ENCODE peak calls at places on chromosomes 7 and 10, in five cellular contexts. One of them, this sample, is unnamed. For H3K9me3, the result is how much of the 10 kb centered on the place peaks cover.

GRCh38 chr7:155604504-155604997 is 39.9 kb upstream of the RBM33 start:
- DNase-seq in heart left ventricle: no peak
- DNase-seq in GM23248: no peak
- DNase-seq in tibial artery: no peak
- DNase-seq in CD8-positive, alpha-beta T cell: no peak
- DNase-seq in this sample: no peak

GRCh38 chr10:58318346-58318745 is 16.5 kb upstream of the UBE2D1 start:
- DNase-seq in GM23248: peak
- DNase-seq in CD8-positive, alpha-beta T cell: no peak
- DNase-seq in tibial artery: no peak
- DNase-seq in heart left ventricle: no peak
- DNase-seq in this sample: no peak

GRCh38 chr7:96591900-96592676 is 117.6 kb downstream of the SEM1 start:
- DNase-seq in GM23248: peak
- DNase-seq in CD8-positive, alpha-beta T cell: no peak
- DNase-seq in tibial artery: no peak
- DNase-seq in heart left ventricle: no peak
- DNase-seq in this sample: no peak

GRCh38 chr7:125670926-125671572 is 741.4 kb upstream of the POT1 start:
- DNase-seq in CD8-positive, alpha-beta T cell: no peak
- DNase-seq in tibial artery: no peak
- DNase-seq in heart left ventricle: no peak
- DNase-seq in GM23248: peak
- DNase-seq in this sample: no peak

GRCh38 chr10:71134732-71135211 is 77.6 kb upstream of the UNC5B start:
- DNase-seq in tibial artery: peak
- DNase-seq in heart left ventricle: no peak
- DNase-seq in CD8-positive, alpha-beta T cell: no peak
- DNase-seq in GM23248: no peak
- DNase-seq in this sample: no peak

GRCh38 chr10:60140681-60141632 is 234.6 kb upstream of the CCDC6 start:
- DNase-seq in GM23248: no peak
- DNase-seq in heart left ventricle: no peak
- DNase-seq in CD8-positive, alpha-beta T cell: no peak
- DNase-seq in tibial artery: no peak
- DNase-seq in this sample: no peak

GRCh38 chr7:76155938-76156337 is 45.8 kb upstream of the SRRM3 start:
- DNase-seq in CD8-positive, alpha-beta T cell: no peak
- DNase-seq in heart left ventricle: peak
- DNase-seq in GM23248: peak
- DNase-seq in tibial artery: no peak
- DNase-seq in this sample: no peak

GRCh38 chr7:151485006-151485732 is 34.5 kb downstream of the RHEB start:
- DNase-seq in GM23248: peak
- DNase-seq in tibial artery: no peak
- DNase-seq in CD8-positive, alpha-beta T cell: no peak
- DNase-seq in heart left ventricle: no peak
- DNase-seq in this sample: no peak

GRCh38 chr7:100879685-100880261 is 4.9 kb downstream of the SRRT start:
- DNase-seq in CD8-positive, alpha-beta T cell: no peak
- DNase-seq in heart left ventricle: no peak
- DNase-seq in GM23248: no peak
- DNase-seq in tibial artery: no peak
- DNase-seq in this sample: no peak

GRCh38 chr7:19558527-19558926 is 150.3 kb downstream of the POLR1F start:
- DNase-seq in heart left ventricle: no peak
- DNase-seq in tibial artery: no peak
- DNase-seq in CD8-positive, alpha-beta T cell: no peak
- DNase-seq in GM23248: peak
- DNase-seq in this sample: no peak

GRCh38 chr10:113735913-113736312 is 15.6 kb upstream of the PLEKHS1 start:
- DNase-seq in tibial artery: no peak
- DNase-seq in CD8-positive, alpha-beta T cell: no peak
- DNase-seq in GM23248: peak
- DNase-seq in heart left ventricle: no peak
- DNase-seq in this sample: no peak

GRCh38 chr10:98425511-98426352 is 10.8 kb upstream of the PYROXD2 start:
- DNase-seq in CD8-positive, alpha-beta T cell: no peak
- DNase-seq in GM23248: peak
- DNase-seq in tibial artery: peak
- DNase-seq in heart left ventricle: no peak
- DNase-seq in this sample: no peak

GRCh38 chr7:98265841-98266271 is 13.8 kb upstream of the TECPR1 start:
- DNase-seq in tibial artery: no peak
- DNase-seq in heart left ventricle: no peak
- DNase-seq in GM23248: peak
- DNase-seq in CD8-positive, alpha-beta T cell: no peak
- DNase-seq in this sample: no peak

GRCh38 chr7:117085275-117085674 is 132.0 kb downstream of the ST7 start:
- DNase-seq in CD8-positive, alpha-beta T cell: no peak
- DNase-seq in tibial artery: no peak
- DNase-seq in GM23248: peak
- DNase-seq in heart left ventricle: no peak
- DNase-seq in this sample: no peak

GRCh38 chr10:7195118-7195517 is 215.7 kb downstream of the SFMBT2 start:
- DNase-seq in CD8-positive, alpha-beta T cell: no peak
- DNase-seq in heart left ventricle: no peak
- DNase-seq in GM23248: no peak
- DNase-seq in tibial artery: no peak
- DNase-seq in this sample: no peak

GRCh38 chr7:118731854-118732253 is 507.4 kb downstream of the ANKRD7 start:
- DNase-seq in tibial artery: no peak
- DNase-seq in GM23248: no peak
- DNase-seq in heart left ventricle: no peak
- DNase-seq in CD8-positive, alpha-beta T cell: no peak
- DNase-seq in this sample: no peak

GRCh38 chr7:96414931-96415292 is 93.0 kb upstream of the SLC25A13 start:
- DNase-seq in heart left ventricle: no peak
- DNase-seq in CD8-positive, alpha-beta T cell: no peak
- DNase-seq in tibial artery: no peak
- DNase-seq in GM23248: peak
- DNase-seq in this sample: peak

GRCh38 chr10:58513189-58514101 is 773 bp downstream of the BICC1 start:
- DNase-seq in heart left ventricle: peak
- DNase-seq in GM23248: peak
- DNase-seq in tibial artery: peak
- DNase-seq in CD8-positive, alpha-beta T cell: no peak
- DNase-seq in this sample: no peak

GRCh38 chr7:57415326-57415725 is 34.7 kb upstream of the ZNF716 start:
- DNase-seq in CD8-positive, alpha-beta T cell: no peak
- DNase-seq in GM23248: no peak
- DNase-seq in heart left ventricle: no peak
- DNase-seq in tibial artery: no peak
- DNase-seq in this sample: no peak

GRCh38 chr7:57414852-57415251 is 35.1 kb upstream of the ZNF716 start:
- DNase-seq in CD8-positive, alpha-beta T cell: no peak
- DNase-seq in tibial artery: no peak
- DNase-seq in GM23248: no peak
- DNase-seq in heart left ventricle: no peak
- DNase-seq in this sample: no peak

GRCh38 chr7:57414415-57414814 is 35.6 kb upstream of the ZNF716 start:
- DNase-seq in heart left ventricle: no peak
- DNase-seq in GM23248: no peak
- DNase-seq in tibial artery: no peak
- DNase-seq in CD8-positive, alpha-beta T cell: no peak
- DNase-seq in this sample: no peak

GRCh38 chr7:57416601-57417358 is 33.2 kb upstream of the ZNF716 start:
- DNase-seq in heart left ventricle: no peak
- DNase-seq in CD8-positive, alpha-beta T cell: no peak
- DNase-seq in tibial artery: no peak
- DNase-seq in GM23248: no peak
- DNase-seq in this sample: no peak

GRCh38 chr7:57415730-57416129 is 34.2 kb upstream of the ZNF716 start:
- DNase-seq in GM23248: no peak
- DNase-seq in CD8-positive, alpha-beta T cell: no peak
- DNase-seq in tibial artery: no peak
- DNase-seq in heart left ventricle: no peak
- DNase-seq in this sample: no peak
- H3K9me3 ChIP-seq in GM23248: under half
- H3K9me3 ChIP-seq in CD8-positive, alpha-beta T cell: under half
- H3K9me3 ChIP-seq in tibial artery: under half
- H3K9me3 ChIP-seq in heart left ventricle: under half
- H3K9me3 ChIP-seq in this sample: under half

GRCh38 chr10:112232670-112233069 is 49.1 kb upstream of the GPAM start:
- DNase-seq in tibial artery: no peak
- DNase-seq in heart left ventricle: no peak
- DNase-seq in GM23248: no peak
- DNase-seq in CD8-positive, alpha-beta T cell: no peak
- DNase-seq in this sample: no peak

GRCh38 chr10:112239347-112239746 is 43.9 kb upstream of the TECTB start:
- DNase-seq in tibial artery: no peak
- DNase-seq in GM23248: no peak
- DNase-seq in heart left ventricle: no peak
- DNase-seq in CD8-positive, alpha-beta T cell: no peak
- DNase-seq in this sample: no peak

GRCh38 chr10:112236486-112236885 is 46.7 kb upstream of the TECTB start:
- DNase-seq in tibial artery: no peak
- DNase-seq in heart left ventricle: no peak
- DNase-seq in CD8-positive, alpha-beta T cell: no peak
- DNase-seq in GM23248: no peak
- DNase-seq in this sample: no peak

GRCh38 chr10:112235141-112235540 is 48.1 kb upstream of the TECTB start:
- DNase-seq in CD8-positive, alpha-beta T cell: no peak
- DNase-seq in tibial artery: no peak
- DNase-seq in GM23248: no peak
- DNase-seq in heart left ventricle: no peak
- DNase-seq in this sample: no peak

DNA sequence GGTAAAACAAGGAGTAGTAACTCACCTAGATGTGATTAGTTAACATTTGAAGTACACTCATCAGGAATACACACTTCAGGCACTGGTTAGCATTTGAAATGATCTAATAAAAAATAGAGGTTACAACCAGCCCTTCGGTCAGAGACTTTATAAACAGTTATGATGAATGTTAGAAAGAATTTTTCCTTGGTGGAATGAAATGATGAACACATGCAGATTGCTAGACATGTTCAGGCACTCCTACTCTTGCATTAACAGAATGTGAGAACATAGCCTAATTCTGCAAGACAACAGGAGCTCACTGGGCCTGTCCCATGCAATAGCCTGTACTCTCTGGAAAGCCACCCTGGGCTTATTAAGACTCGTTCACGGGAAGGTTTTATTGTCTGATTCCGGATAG is 47.3 kb upstream of the TECTB start:
- DNase-seq in CD8-positive, alpha-beta T cell: no peak
- DNase-seq in tibial artery: no peak
- DNase-seq in heart left ventricle: no peak
- DNase-seq in GM23248: no peak
- DNase-seq in this sample: no peak
- H3K9me3 ChIP-seq in CD8-positive, alpha-beta T cell: under half
- H3K9me3 ChIP-seq in tibial artery: under half
- H3K9me3 ChIP-seq in heart left ventricle: under half
- H3K9me3 ChIP-seq in GM23248: under half
- H3K9me3 ChIP-seq in this sample: under half

DNA sequence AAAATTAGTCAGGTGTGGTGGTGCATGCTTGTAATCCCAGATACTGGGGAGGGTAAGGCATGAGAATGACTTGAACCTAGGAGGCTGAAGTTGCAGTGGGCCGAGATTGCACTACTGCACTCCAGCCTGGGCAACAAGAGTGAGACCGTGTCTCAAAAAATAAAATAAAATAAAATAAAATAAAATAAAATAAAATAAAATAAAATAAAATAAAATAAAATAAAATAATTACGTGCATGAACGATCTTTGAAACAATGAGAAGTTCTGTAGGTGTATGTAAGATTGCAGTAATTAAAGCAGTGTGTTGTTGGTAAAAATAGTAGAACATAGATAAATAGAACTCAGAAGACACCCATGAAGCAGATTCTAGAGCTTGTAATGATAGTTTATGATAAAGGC is 348.5 kb downstream of the ANKRD30A start:
- DNase-seq in GM23248: no peak
- DNase-seq in heart left ventricle: no peak
- DNase-seq in CD8-positive, alpha-beta T cell: no peak
- DNase-seq in tibial artery: no peak
- DNase-seq in this sample: no peak
- H3K9me3 ChIP-seq in GM23248: under half
- H3K9me3 ChIP-seq in heart left ventricle: under half
- H3K9me3 ChIP-seq in CD8-positive, alpha-beta T cell: under half
- H3K9me3 ChIP-seq in tibial artery: under half
- H3K9me3 ChIP-seq in this sample: under half

GRCh38 chr7:63039882-63040281 is 958.8 kb upstream of the ZNF722 start:
- DNase-seq in tibial artery: no peak
- DNase-seq in GM23248: no peak
- DNase-seq in heart left ventricle: no peak
- DNase-seq in CD8-positive, alpha-beta T cell: no peak
- DNase-seq in this sample: no peak
- H3K9me3 ChIP-seq in tibial artery: under half
- H3K9me3 ChIP-seq in GM23248: under half
- H3K9me3 ChIP-seq in heart left ventricle: under half
- H3K9me3 ChIP-seq in CD8-positive, alpha-beta T cell: under half
- H3K9me3 ChIP-seq in this sample: under half

GRCh38 chr7:43711503-43711902 is 17.8 kb downstream of the COA1 start:
- DNase-seq in GM23248: no peak
- DNase-seq in CD8-positive, alpha-beta T cell: no peak
- DNase-seq in tibial artery: no peak
- DNase-seq in heart left ventricle: no peak
- DNase-seq in this sample: no peak
- H3K9me3 ChIP-seq in GM23248: under half
- H3K9me3 ChIP-seq in CD8-positive, alpha-beta T cell: under half
- H3K9me3 ChIP-seq in tibial artery: under half
- H3K9me3 ChIP-seq in heart left ventricle: under half
- H3K9me3 ChIP-seq in this sample: under half

DNA sequence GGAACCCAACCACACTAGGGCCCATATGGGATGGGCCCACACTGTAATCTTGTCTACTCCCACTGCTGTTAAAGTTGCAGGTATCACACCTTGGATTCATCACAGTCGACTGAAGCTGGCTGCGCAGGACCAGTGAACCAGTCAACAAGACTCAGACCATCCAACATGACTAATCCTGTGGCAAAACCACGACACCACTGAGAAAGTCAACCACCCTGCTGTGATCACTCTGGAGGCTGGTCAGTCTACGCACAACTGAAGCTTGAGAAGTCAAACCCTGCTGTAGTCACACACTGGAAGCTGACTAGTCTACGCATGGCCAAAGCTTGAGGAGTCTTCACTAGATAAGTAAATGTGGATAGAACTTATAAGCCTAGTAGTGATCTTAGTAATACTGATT is 9.6 kb upstream of the CYREN start:
- DNase-seq in GM23248: no peak
- DNase-seq in CD8-positive, alpha-beta T cell: no peak
- DNase-seq in tibial artery: peak
- DNase-seq in heart left ventricle: no peak
- DNase-seq in this sample: no peak
- H3K9me3 ChIP-seq in GM23248: under half
- H3K9me3 ChIP-seq in CD8-positive, alpha-beta T cell: under half
- H3K9me3 ChIP-seq in tibial artery: under half
- H3K9me3 ChIP-seq in heart left ventricle: under half
- H3K9me3 ChIP-seq in this sample: under half

DNA sequence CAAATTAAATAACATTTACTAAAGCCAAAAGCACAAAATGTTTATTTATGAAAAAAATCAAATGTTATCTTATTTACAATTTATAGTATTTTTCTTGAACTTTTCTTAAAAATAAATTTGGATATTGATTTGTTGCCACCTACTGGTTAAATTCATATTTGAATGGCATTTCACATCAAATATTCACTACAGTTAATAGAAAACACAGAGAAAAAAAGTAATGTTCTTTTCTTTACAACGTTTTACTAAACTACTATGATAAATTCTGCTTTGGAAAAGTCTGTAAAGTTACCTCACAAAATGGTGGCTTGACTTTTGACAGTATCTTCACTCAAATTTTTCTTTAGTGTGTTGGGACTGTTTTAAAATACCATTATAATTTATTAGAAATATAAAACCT is 52.7 kb downstream of the SRPK2 start:
- DNase-seq in tibial artery: no peak
- DNase-seq in heart left ventricle: no peak
- DNase-seq in GM23248: peak
- DNase-seq in CD8-positive, alpha-beta T cell: no peak
- DNase-seq in this sample: no peak
- H3K9me3 ChIP-seq in tibial artery: under half
- H3K9me3 ChIP-seq in heart left ventricle: under half
- H3K9me3 ChIP-seq in GM23248: under half
- H3K9me3 ChIP-seq in CD8-positive, alpha-beta T cell: under half
- H3K9me3 ChIP-seq in this sample: under half

This sample was measured in T-helper 17 cell.